ENCODE peak calls at places on chromosomes 13 and 19, in ten cellular contexts. M is activated CD4-positive, alpha-beta T cell treated with anti-CD3 and anti-CD28 coated beads, Interleukin-2, amount 50 U/mL, for 24 hours; V is Kasumi-1; H is GOT3; B is lower lobe of right lung; C is nucleus accumbens; Y is stomach; I is amygdala; J is stimulated activated CD4-positive, alpha-beta T cell treated with anti-CD3 and anti-CD28 coated beads, Interleukin-12 subunit alpha, Interleukin-12 subunit beta, amount 100 ng/mL, for 48 hours; K is KBM-7. F is an unnamed sample.

GRCh38 chr19:45528149-45528743 is 21.0 kb downstream of the VASP start:
- DNase-seq in M (no peak), V (no peak), H (no peak), B (no peak), C (no peak), Y (no peak), I (no peak), J (no peak), K (no peak), F (no peak)

GRCh38 chr13:99354371-99354951 is 47.3 kb upstream of the GPR183 start:
- DNase-seq in M (no peak), V (no peak), H (no peak), B (no peak), C (no peak), Y (no peak), I (no peak), J (no peak), K (no peak), F (no peak)

GRCh38 chr19:48625891-48626327 is 6.6 kb downstream of the SPHK2 start:
- DNase-seq in M (no peak), V (no peak), H (no peak), B (peak), C (no peak), Y (no peak), I (no peak), J (no peak), K (no peak), F (no peak)

GRCh38 chr13:61316647-61317046 is 99.0 kb downstream of the PCDH20 start:
- DNase-seq in M (no peak), V (no peak), H (no peak), B (no peak), C (no peak), Y (no peak), I (no peak), J (no peak), K (no peak), F (no peak)

GRCh38 chr19:14772467-14772866 is 5.9 kb downstream of the ADGRE2 start:
- DNase-seq in M (no peak), V (no peak), H (no peak), B (no peak), C (no peak), Y (no peak), I (no peak), J (no peak), K (no peak), F (no peak)

GRCh38 chr13:99463998-99464397 is 37.3 kb upstream of the TM9SF2 start:
- DNase-seq in M (no peak), V (no peak), H (no peak), B (no peak), C (no peak), Y (no peak), I (no peak), J (no peak), K (no peak), F (no peak)

GRCh38 chr19:46179076-46179740 is 31.2 kb downstream of the IGFL2 start:
- DNase-seq in M (no peak), V (no peak), H (no peak), B (no peak), C (no peak), Y (no peak), I (no peak), J (no peak), K (no peak), F (no peak)

GRCh38 chr13:28355822-28356371 is 139.0 kb downstream of the FLT1 start:
- DNase-seq in M (no peak), V (no peak), H (no peak), B (no peak), C (no peak), Y (no peak), I (no peak), J (no peak), K (peak), F (no peak)

GRCh38 chr19:3102239-3103140 is 8.3 kb downstream of the GNA11 start:
- DNase-seq in M (no peak), V (no peak), H (no peak), B (no peak), C (no peak), Y (no peak), I (no peak), J (no peak), K (no peak), F (no peak)

GRCh38 chr19:41433171-41433570 is 6.0 kb upstream of the B3GNT8 start:
- DNase-seq in M (no peak), V (no peak), H (no peak), B (no peak), C (no peak), Y (no peak), I (no peak), J (no peak), K (no peak), F (no peak)

GRCh38 chr13:99342723-99343315 is 35.6 kb upstream of the GPR183 start:
- DNase-seq in M (no peak), V (no peak), H (no peak), B (no peak), C (no peak), Y (no peak), I (no peak), J (no peak), K (no peak), F (no peak)

GRCh38 chr13:99980201-99981114 is 1.1 kb upstream of the ZIC2 start:
- DNase-seq in M (no peak), V (no peak), H (no peak), B (no peak), C (peak), Y (peak), I (peak), J (peak), K (peak), F (peak)

GRCh38 chr19:2650515-2650914 is 52.0 kb downstream of the GNG7 start:
- DNase-seq in M (no peak), V (no peak), H (no peak), B (no peak), C (no peak), Y (no peak), I (no peak), J (no peak), K (no peak), F (no peak)

GRCh38 chr13:97257800-97258799 is 36.0 kb downstream of the MBNL2 start:
- DNase-seq in M (no peak), V (no peak), H (no peak), B (no peak), C (no peak), Y (no peak), I (no peak), J (no peak), K (no peak), F (no peak)

GRCh38 chr19:41701401-41702075 is 6.9 kb upstream of the CEACAM5 start:
- DNase-seq in M (no peak), V (peak), H (no peak), B (no peak), C (no peak), Y (peak), I (no peak), J (no peak), K (peak), F (no peak)

GRCh38 chr19:33503791-33504444 is 17.7 kb downstream of the PEPD start:
- DNase-seq in M (no peak), V (no peak), H (no peak), B (peak), C (no peak), Y (no peak), I (no peak), J (no peak), K (no peak), F (no peak)

GRCh38 chr19:19203012-19203856 is at the start of gene NR2C2AP:
- DNase-seq in M (peak), V (peak), H (peak), B (peak), C (peak), Y (peak), I (peak), J (peak), K (peak), F (peak)

GRCh38 chr19:35264281-35265125 is 4.3 kb upstream of the USF2 start:
- DNase-seq in M (no peak), V (peak), H (no peak), B (peak), C (no peak), Y (peak), I (no peak), J (no peak), K (peak), F (no peak)

GRCh38 chr19:31312004-31312403 is 37.2 kb downstream of the TSHZ3 start:
- DNase-seq in M (peak), V (no peak), H (peak), B (no peak), C (no peak), Y (no peak), I (no peak), J (peak), K (no peak), F (peak)

GRCh38 chr13:65808061-65808460 is 1422.1 kb downstream of the PCDH9 start:
- DNase-seq in M (no peak), V (no peak), H (no peak), B (no peak), C (no peak), Y (no peak), I (no peak), J (no peak), K (no peak), F (no peak)

GRCh38 chr19:35216833-35217707 is 11.5 kb downstream of the FAM187B start:
- DNase-seq in M (no peak), V (peak), H (no peak), B (no peak), C (no peak), Y (peak), I (no peak), J (no peak), K (peak), F (no peak)

GRCh38 chr19:23758187-23759074 is at the start of gene ZNF681:
- DNase-seq in M (peak), V (no peak), H (no peak), B (peak), C (peak), Y (peak), I (peak), J (peak), K (peak), F (peak)

GRCh38 chr19:29529646-29530548 is 4.1 kb downstream of the VSTM2B start:
- DNase-seq in M (no peak), V (no peak), H (no peak), B (no peak), C (no peak), Y (no peak), I (no peak), J (no peak), K (no peak), F (no peak)

GRCh38 chr13:96093296-96094006 is 3.5 kb downstream of the HS6ST3 start:
- DNase-seq in M (no peak), V (no peak), H (no peak), B (no peak), C (no peak), Y (no peak), I (no peak), J (no peak), K (no peak), F (no peak)

F was measured in activated T-cell treated with anti-CD3 and anti-CD28 coated beads for 24 hours.